ENCODE peak calls at places on chromosome 17, in four cellular contexts. S is OCI-LY7, O is neural progenitor cell, N is GM23338. I is an unnamed sample.

GRCh38 chr17:78341559-78342437 is 18.1 kb downstream of the SOCS3 start:
- DNase-seq in N (peak; percentile 88), S (no peak), O (peak; percentile 90), I (peak; percentile 82)

GRCh38 chr17:17752822-17753448 is 71.7 kb downstream of the RAI1 start:
- DNase-seq in N (no peak), S (peak; percentile 66), O (no peak), I (no peak)

GRCh38 chr17:60305141-60305540 is 86.8 kb downstream of the USP32 start:
- DNase-seq in S (peak; percentile 53), O (no peak), N (peak; percentile 45), I (no peak)

GRCh38 chr17:70520447-70520846 is 351.1 kb downstream of the KCNJ2 start:
- DNase-seq in O (no peak), N (no peak), S (no peak), I (no peak)

GRCh38 chr17:80455328-80455710 is 21.1 kb downstream of the NPTX1 start:
- DNase-seq in O (peak; percentile 86), S (peak; percentile 64), N (peak; percentile 83), I (peak; percentile 54)

GRCh38 chr17:80292557-80292956 is 31.9 kb downstream of the RNF213 start:
- DNase-seq in S (no peak), O (peak; percentile 43), N (no peak), I (no peak)

GRCh38 chr17:8122391-8122922 is 1.4 kb downstream of the HES7 start:
- DNase-seq in O (peak; percentile 57), S (no peak), N (peak; percentile 91), I (peak; percentile 5)

GRCh38 chr17:41500131-41500911 is 5.1 kb downstream of the KRT13 start:
- DNase-seq in O (no peak), N (no peak), S (no peak), I (peak; percentile 82)

GRCh38 chr17:82772026-82772425 is 20.2 kb downstream of the TBCD start:
- DNase-seq in S (peak; percentile 35), O (no peak), N (no peak), I (peak; percentile 45)

GRCh38 chr17:46772013-46772878 is 46.2 kb downstream of the WNT3 start:
- DNase-seq in O (peak; percentile 74), S (no peak), N (peak; percentile 95), I (peak; percentile 77)

GRCh38 chr17:66276328-66276937 is 26.0 kb upstream of the PRKCA start:
- DNase-seq in S (no peak), N (no peak), O (no peak), I (no peak)

GRCh38 chr17:30186761-30187160 is 48.7 kb downstream of the SLC6A4 start:
- DNase-seq in S (no peak), N (no peak), O (no peak), I (no peak)

GRCh38 chr17:68777856-68778694 is 176.9 kb upstream of the FAM20A start:
- DNase-seq in N (no peak), O (no peak), S (no peak), I (no peak)

GRCh38 chr17:60442271-60443201 is 20.2 kb downstream of the CHCT1 start:
- DNase-seq in O (no peak), N (no peak), S (no peak), I (peak; percentile 26)

GRCh38 chr17:12094336-12094735 is 73.7 kb downstream of the MAP2K4 start:
- DNase-seq in S (no peak), O (no peak), N (no peak), I (no peak)

GRCh38 chr17:81231121-81231645 is 7.7 kb downstream of the TEPSIN start:
- DNase-seq in S (no peak), N (no peak), O (no peak), I (no peak)

GRCh38 chr17:60748232-60748631 is 70.6 kb downstream of the BCAS3 start:
- DNase-seq in S (no peak), N (peak; percentile 10), O (no peak), I (no peak)

GRCh38 chr17:51888823-51889222 is 269.7 kb downstream of the CA10 start:
- DNase-seq in S (no peak), N (no peak), O (no peak), I (no peak)

DNA sequence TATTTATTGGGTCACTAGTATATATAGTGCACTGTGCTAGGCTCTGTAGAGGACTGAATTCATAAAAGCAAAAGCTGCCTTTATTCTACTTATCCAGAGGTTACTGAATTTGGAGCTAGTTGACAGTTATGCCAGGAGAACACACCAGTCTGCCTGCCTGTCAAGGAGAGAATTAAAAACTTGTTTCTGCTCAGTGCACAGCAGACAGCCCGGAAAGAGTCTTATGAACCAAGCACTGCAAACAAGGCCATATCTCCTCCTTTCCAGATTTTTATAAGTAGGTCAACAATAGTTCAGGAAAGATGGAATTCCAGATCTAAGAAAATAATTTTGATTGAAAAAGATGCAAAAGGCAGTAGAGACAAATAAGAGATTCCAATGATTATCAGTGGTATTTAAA is 267.8 kb downstream of the CA10 start:
- DNase-seq in N (no peak), S (no peak), O (no peak), I (no peak)
- TF ChIP-seq EZH2phosphoT487 in N (no peak), S (no peak), O (no peak), I (no peak)

DNA sequence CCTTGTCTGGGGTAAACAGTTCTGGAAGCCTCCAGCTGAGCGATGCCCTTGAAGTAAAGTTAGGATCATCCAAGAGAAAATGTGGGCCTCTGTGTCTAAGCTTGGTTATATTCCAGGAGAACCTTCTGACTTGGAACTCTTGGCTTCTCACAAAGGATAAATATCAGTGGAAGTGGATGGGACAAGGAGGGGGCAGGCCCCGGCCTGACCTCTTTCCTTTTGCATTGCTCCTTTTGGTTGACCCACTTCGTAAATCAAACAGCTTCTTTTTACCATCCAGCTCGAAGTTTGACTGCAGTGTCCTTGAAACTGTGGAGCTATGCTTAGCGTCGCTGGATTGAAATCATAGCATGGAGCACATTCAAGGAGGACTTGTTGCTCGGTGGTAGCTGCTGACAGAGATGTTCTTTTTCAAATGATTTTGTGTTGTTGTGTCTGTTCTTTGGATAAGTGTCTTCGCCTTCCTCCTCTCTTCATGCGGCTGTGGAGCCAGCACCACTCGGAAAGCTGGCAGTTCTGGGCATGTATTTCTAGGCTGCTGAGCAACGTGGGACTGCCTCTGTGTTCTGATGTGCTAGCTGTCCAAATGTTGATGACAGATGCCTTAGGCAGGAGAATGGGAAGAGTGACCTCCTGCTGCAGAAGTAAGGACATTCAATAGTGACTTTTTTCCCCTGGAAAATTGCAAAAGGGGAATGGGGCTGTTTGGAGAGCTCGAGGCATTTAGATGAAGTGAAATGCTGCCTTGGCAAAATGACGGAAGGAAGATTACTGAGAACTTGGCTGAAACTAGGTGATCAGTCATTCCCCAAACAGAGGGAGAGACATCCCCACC is 4.5 kb downstream of the MINK1 start:
- DNase-seq in S (no peak), N (no peak), O (no peak), I (no peak)
- TF ChIP-seq EZH2phosphoT487 in S (no peak), N (no peak), O (no peak), I (no peak)

DNA sequence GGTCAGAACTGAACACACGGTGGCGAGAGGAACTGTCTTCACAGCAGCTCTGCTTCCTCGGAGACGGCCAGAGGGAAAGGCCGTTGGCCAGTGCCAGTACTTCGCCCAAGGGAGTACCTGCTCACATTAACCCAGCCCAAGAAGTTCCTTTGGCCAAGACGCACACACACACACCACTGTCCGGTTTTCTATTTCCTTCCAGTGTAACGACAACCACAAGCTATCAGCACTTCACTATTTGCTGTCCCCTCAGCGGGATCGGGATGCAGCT is 735 bp upstream of the GGNBP2 start:
- DNase-seq in O (peak; percentile 50), S (peak; percentile 72), N (peak; percentile 52), I (peak; percentile 39)
- TF ChIP-seq EZH2phosphoT487 in O (no peak), S (no peak), N (no peak), I (no peak)

GRCh38 chr17:38418069-38418692 is 10.1 kb upstream of the ARHGAP23 start:
- DNase-seq in S (no peak), N (no peak), O (no peak), I (no peak)

GRCh38 chr17:38418693-38419507 is 9.4 kb upstream of the ARHGAP23 start:
- DNase-seq in O (peak; percentile 64), N (peak; percentile 62), S (peak; percentile 43), I (no peak)

GRCh38 chr17:38416840-38417209 is 11.4 kb upstream of the ARHGAP23 start:
- DNase-seq in S (peak; percentile 51), O (no peak), N (no peak), I (no peak)

GRCh38 chr17:38417210-38417951 is 10.9 kb upstream of the ARHGAP23 start:
- DNase-seq in N (no peak), S (peak; percentile 56), O (no peak), I (no peak)

DNA sequence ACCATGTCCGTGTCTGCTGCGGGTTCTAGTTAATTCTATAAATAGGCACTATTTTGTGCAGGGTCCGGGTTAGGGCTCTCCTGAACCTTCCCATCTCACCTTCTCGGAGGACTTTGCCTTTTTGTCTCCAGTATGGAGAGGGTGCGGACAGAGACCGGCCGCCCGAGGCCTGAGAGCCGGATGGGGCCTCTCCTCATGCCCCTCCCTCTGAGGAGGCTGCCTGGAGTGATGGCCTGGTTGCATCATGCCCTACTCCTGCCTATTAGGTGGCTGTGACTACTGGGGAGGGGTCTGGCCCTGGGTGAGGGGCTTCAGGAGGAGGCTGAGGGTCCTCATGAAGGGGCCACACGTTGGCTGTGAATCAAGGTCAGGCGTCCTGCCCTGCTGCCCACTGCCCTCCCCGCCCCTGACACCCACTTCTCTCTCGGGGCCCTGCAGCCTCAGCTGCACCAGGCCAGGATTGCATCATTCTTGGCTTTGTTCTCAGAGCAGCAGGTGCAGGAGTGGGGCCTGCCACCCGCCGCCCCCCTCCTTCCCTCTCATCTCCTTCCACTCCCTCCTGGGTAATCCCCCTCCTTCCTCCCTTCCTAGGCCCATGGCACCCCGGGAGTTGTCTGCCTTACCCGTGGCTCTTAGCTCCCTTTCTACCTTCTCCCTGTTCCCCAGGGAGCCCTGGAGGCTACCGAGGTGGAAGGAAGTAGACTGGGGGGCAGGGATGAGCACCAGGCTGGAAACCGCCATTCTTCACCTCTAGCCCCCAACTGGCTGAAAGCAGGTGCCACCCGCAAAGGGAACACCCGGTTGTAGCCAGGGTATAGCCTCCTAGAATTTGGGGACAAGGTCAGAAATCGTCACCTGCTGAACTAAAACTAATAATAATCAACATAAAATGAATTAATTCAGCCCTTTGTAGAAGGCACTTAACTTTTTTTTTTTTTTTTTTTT is 12.7 kb upstream of the ARHGAP23 start:
- DNase-seq in N (peak; percentile 87), O (peak; percentile 61), S (peak; percentile 95), I (peak; percentile 5)
- TF ChIP-seq EZH2phosphoT487 in N (no peak), O (no peak), S (no peak), I (no peak)

GRCh38 chr17:39141915-39142664 is 9.3 kb downstream of the PLXDC1 start:
- DNase-seq in N (no peak), O (no peak), S (no peak), I (no peak)

GRCh38 chr17:39144414-39144813 is 7.0 kb downstream of the PLXDC1 start:
- DNase-seq in O (no peak), S (no peak), N (no peak), I (peak; percentile 22)

GRCh38 chr17:39145143-39145542 is 6.3 kb downstream of the PLXDC1 start:
- DNase-seq in N (no peak), S (no peak), O (no peak), I (no peak)

GRCh38 chr17:39141294-39141693 is 10.1 kb downstream of the PLXDC1 start:
- DNase-seq in S (no peak), O (no peak), N (no peak), I (no peak)

DNA sequence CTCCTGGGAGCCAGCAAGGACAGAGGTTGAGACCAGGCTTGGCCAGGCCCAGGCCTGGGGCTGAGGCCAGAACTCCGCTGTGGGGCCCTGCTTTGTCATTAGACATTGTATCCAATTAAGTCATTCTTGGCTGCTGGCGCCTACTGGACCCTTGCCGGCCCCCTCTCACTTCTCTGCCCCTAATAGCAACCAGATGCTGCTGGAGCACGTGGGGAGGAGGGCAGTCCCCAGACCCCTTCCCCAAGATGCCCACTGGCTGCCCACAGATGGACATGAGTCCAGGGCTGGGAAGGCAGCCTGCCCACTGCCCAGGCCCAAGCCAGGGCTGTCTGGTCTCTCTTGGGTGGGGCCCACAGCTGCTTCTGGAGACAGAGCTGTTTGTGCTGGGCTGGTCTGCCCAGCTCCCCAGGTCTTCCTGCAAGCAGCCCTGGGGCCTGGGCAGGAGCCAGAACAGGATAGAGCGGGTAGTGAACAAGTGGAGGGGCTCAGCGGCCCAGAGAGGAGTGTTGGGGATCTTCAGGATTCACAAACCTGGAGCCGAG is 7.8 kb downstream of the PLXDC1 start:
- DNase-seq in N (no peak), S (no peak), O (no peak), I (no peak)
- TF ChIP-seq EZH2phosphoT487 in N (no peak), S (no peak), O (no peak), I (no peak)

I was measured in PC-3.